ENCODE peak calls at places on chromosomes 1 and 21, in five cellular contexts. Z is PC-9, U is tibial nerve, A is choroid plexus epithelial cell, F is AG09309. L is an unnamed sample.

GRCh38 chr1:100799954-100800612 is 80.5 kb downstream of the VCAM1 start:
- DNase-seq in A (peak), F (no peak), U (no peak), Z (peak), L (no peak)

GRCh38 chr1:161506336-161507223 is 1.3 kb downstream of the FCGR2A start:
- DNase-seq in F (no peak), Z (no peak), A (peak), U (no peak), L (peak)

GRCh38 chr1:87052986-87053385 is 138.6 kb downstream of the HS2ST1 start:
- DNase-seq in Z (no peak), A (no peak), U (no peak), F (no peak), L (no peak)

GRCh38 chr21:36211660-36212512 is 55.3 kb downstream of the DOP1B start:
- DNase-seq in Z (no peak), A (peak), F (peak), U (no peak), L (peak)

GRCh38 chr1:84061336-84061735 is 62.4 kb upstream of the TTLL7 start:
- DNase-seq in U (no peak), A (no peak), F (no peak), Z (no peak), L (no peak)

GRCh38 chr1:172041689-172042088 is 200.4 kb downstream of the DNM3 start:
- DNase-seq in F (no peak), U (peak), Z (no peak), A (peak), L (peak)

GRCh38 chr1:17248781-17249180 is at the start of gene PADI3:
- DNase-seq in A (no peak), Z (no peak), F (no peak), U (no peak), L (no peak)

GRCh38 chr1:37862330-37862729 is 2.9 kb upstream of the MTF1 start:
- DNase-seq in U (no peak), Z (peak), F (no peak), A (no peak), L (peak)

GRCh38 chr21:23968722-23969647 is 1638.3 kb downstream of the MRPL39 start:
- DNase-seq in U (peak), Z (no peak), F (no peak), A (peak), L (peak)

GRCh38 chr1:235583511-235584001 is 66.0 kb downstream of the GNG4 start:
- DNase-seq in U (no peak), Z (no peak), A (peak), F (no peak), L (peak)

GRCh38 chr1:234721476-234722266 is 111.7 kb upstream of the IRF2BP2 start:
- DNase-seq in A (peak), F (peak), Z (no peak), U (peak), L (peak)

GRCh38 chr1:42971848-42972291 is 13.2 kb upstream of the SLC2A1 start:
- DNase-seq in F (peak), Z (no peak), U (no peak), A (no peak), L (peak)

GRCh38 chr1:51998701-51999100 is 8.2 kb upstream of the RAB3B start:
- DNase-seq in A (no peak), Z (no peak), U (no peak), F (no peak), L (no peak)

GRCh38 chr21:32007461-32007860 is 134.6 kb downstream of the HUNK start:
- DNase-seq in Z (no peak), A (no peak), U (no peak), F (peak), L (peak)

GRCh38 chr1:59089922-59090457 is 206.9 kb upstream of the FGGY start:
- DNase-seq in F (no peak), U (no peak), A (no peak), Z (no peak), L (no peak)

GRCh38 chr1:117672756-117673155 is 66.9 kb downstream of the TENT5C start:
- DNase-seq in U (no peak), F (no peak), A (no peak), Z (no peak), L (no peak)

GRCh38 chr1:117674521-117675400 is 68.9 kb downstream of the TENT5C start:
- DNase-seq in F (no peak), U (no peak), Z (peak), A (peak), L (peak)

GRCh38 chr1:117670996-117671780 is 65.3 kb downstream of the TENT5C start:
- DNase-seq in A (no peak), U (no peak), F (no peak), Z (no peak), L (no peak)

GRCh38 chr1:117671781-117672501 is 66.1 kb downstream of the TENT5C start:
- DNase-seq in A (peak), U (peak), F (no peak), Z (no peak), L (peak)

GRCh38 chr1:117673405-117673804 is 67.6 kb downstream of the TENT5C start:
- DNase-seq in A (peak), Z (peak), U (no peak), F (peak), L (peak)
- H3K4me3 ChIP-seq in A (no peak), Z (no peak), U (no peak), F (no peak), L (no peak)

DNA sequence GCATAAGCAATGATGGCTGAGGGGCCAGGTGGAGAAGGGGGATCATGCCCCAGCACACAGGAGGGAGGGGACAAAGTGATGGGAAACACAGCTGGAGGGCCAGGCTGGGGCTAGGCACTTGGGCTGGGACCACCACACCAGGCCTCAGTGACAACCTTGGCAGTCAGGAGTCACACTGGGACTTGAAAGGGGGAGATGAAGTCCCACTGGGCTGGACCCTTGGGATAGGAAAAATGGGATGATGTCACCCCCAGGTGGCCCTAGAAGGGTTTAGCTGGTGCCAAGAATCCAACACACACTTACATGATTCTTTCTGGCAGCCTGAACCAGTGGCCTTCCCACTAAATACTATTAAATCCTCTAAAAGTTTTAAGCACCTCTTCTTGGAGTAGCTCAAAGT is 17.1 kb downstream of the ZBTB17 start:
- DNase-seq in A (no peak), F (no peak), Z (no peak), U (no peak), L (no peak)
- TF ChIP-seq CTCF in A (no peak), F (no peak), Z (no peak), U (no peak), L (no peak)

GRCh38 chr1:3530931-3531818 is 76.7 kb downstream of the ARHGEF16 start:
- DNase-seq in Z (peak), A (peak), F (no peak), U (peak), L (peak)

GRCh38 chr1:3527774-3528173 is 73.3 kb downstream of the ARHGEF16 start:
- DNase-seq in A (no peak), U (no peak), Z (no peak), F (no peak), L (no peak)

GRCh38 chr1:3531928-3532327 is 77.5 kb downstream of the ARHGEF16 start:
- DNase-seq in A (no peak), Z (no peak), F (no peak), U (no peak), L (no peak)

GRCh38 chr1:3530086-3530930 is 75.8 kb downstream of the ARHGEF16 start:
- DNase-seq in F (no peak), Z (peak), U (no peak), A (no peak), L (no peak)

DNA sequence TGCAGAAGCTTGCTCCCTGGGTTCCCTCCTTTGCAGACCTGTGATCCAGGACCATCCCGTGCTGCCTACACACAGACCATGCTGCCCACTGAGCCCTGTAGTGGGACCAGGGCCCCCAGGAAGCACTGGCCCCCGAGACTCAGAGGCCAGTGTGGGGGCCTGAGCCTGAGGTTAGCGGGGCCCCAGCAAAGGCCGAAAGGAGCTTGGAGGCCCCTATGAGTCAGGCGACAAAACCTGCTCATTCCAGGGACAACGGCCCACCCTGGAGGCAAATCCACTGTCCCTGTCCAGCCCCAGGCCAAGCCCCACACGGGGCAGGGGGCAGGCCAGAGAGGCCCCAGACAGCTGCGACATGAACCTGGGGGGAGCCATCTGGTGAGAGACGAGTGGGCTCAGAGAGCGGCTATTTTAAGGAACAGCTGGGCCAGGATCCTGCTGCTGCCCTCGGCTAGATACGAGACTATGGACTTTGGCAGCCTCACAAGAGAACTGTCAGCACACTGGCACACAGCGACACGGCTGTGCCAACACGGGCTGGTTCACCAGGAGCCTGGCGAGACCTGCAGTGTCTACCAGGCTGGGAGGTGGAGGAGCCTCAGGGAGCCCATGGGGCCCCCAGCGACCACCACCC is 74.7 kb downstream of the ARHGEF16 start:
- DNase-seq in Z (no peak), A (no peak), U (no peak), F (no peak), L (no peak)
- H3K4me3 ChIP-seq in Z (no peak), A (no peak), U (no peak), F (peak), L (no peak)

GRCh38 chr1:78060857-78061563 is 15.2 kb downstream of the GIPC2 start:
- DNase-seq in F (no peak), U (no peak), A (no peak), Z (no peak), L (no peak)
- TF ChIP-seq CTCF in F (no peak), U (no peak), A (no peak), Z (peak), L (no peak)

GRCh38 chr1:107593436-107594209 is 371.4 kb downstream of the VAV3 start:
- DNase-seq in A (no peak), F (no peak), Z (peak), U (no peak), L (no peak)
- H3K4me3 ChIP-seq in A (no peak), F (no peak), Z (peak), U (no peak), L (no peak)

GRCh38 chr21:45847870-45848269 is 133.7 kb upstream of the COL6A1 start:
- DNase-seq in U (no peak), Z (no peak), F (no peak), A (no peak), L (no peak)
- TF ChIP-seq CTCF in U (no peak), Z (no peak), F (no peak), A (no peak), L (no peak)

DNA sequence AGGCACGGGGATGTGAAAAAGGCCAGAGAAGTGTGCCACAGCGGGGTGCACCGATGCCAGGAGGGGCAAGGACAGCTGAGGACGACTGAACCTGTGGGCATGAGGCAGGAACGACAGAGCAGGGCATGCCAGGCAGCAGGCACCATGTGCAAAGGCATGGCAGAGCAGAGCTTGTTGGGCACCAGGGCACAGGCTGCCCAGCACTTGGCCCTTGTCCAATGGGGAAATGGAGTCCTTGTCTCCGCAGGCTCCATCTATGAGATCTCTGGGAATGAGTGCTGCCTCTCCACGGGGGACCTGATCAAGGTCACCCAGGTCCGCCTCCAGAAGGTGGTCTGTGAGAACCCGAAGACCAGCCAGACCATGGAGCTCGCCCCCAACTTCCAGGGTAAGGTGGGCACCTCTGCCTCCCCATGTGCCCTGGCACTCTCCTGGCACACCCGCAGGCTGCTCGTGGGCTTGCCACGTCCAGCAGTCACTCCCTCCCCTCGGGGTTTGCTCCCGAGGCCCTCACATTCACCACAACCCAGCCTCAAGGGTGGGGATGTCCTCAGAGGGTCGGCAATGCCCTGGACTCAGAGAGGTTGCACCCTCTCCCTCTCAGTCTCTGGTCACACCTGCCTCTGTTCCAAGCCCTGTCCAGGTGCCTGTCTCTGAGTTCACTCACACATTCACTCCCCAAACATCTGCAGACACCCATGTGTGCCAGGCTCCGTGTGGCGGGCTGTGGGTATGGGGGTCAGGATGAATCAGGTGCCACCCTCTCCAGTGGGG is 4.2 kb downstream of the THEMIS2 start:
- DNase-seq in Z (no peak), U (no peak), A (no peak), F (no peak), L (no peak)
- H3K4me3 ChIP-seq in Z (no peak), U (no peak), A (no peak), F (no peak), L (no peak)

DNA sequence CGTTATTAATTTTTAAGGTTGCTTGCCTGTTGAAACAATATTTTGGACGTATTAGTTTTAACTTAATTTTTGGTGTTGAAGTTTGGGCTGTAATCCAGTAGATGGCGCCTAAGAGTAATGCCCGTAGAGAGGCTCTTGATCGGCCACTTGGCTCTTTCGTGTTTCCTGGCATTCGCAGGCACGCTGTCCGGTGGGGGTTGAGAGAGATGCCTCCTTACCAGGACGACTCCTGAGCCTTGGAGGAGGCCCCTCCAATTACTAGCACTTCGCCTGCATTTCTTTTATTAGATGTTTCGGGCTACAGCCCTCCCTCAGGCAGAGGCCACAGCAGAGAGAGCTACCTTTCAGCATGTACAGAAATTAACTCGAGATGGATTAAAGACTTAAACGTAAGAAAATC is 12.0 kb downstream of the OR2M4 start:
- DNase-seq in A (peak), F (no peak), U (no peak), Z (no peak), L (peak)
- TF ChIP-seq CTCF in A (peak), F (peak), U (peak), Z (peak), L (peak)

GRCh38 chr1:28811369-28811765 is 603 bp upstream of the OPRD1 start:
- DNase-seq in Z (no peak), U (no peak), A (no peak), F (no peak), L (no peak)
- H3K4me3 ChIP-seq in Z (no peak), U (no peak), A (no peak), F (no peak), L (no peak)

GRCh38 chr1:230772457-230773395 is 25.5 kb downstream of the CAPN9 start:
- DNase-seq in Z (peak), U (peak), A (peak), F (peak), L (peak)
- TF ChIP-seq CTCF in Z (peak), U (peak), A (peak), F (peak), L (peak)

L was measured in fibroblast of mammary gland.